ENCODE peak calls at places on chromosomes 11 and 22, in five cellular contexts. D, Q, V, I and E are unnamed samples.

GRCh38 chr11:70471254-70471653 is 72.9 kb downstream of the CTTN start:
- DNase-seq in D (no peak), Q (peak), V (peak), I (peak), E (no peak)

GRCh38 chr22:32801436-32802290 is at the start of gene TIMP3:
- DNase-seq in D (peak), Q (peak), V (peak), I (peak), E (peak)

GRCh38 chr22:38953577-38954413 is 3.6 kb upstream of the APOBEC3A start:
- DNase-seq in D (no peak), Q (no peak), V (no peak), I (peak), E (peak)

GRCh38 chr11:83736689-83737088 is 450.5 kb upstream of the CCDC90B start:
- DNase-seq in D (no peak), Q (no peak), V (no peak), I (no peak), E (no peak)

GRCh38 chr22:26942301-26942927 is 285.0 kb downstream of the MIAT start:
- DNase-seq in D (no peak), Q (no peak), V (no peak), I (no peak), E (no peak)

GRCh38 chr11:6606471-6607189 is 3.1 kb downstream of the ILK start:
- DNase-seq in D (peak), Q (peak), V (peak), I (peak), E (peak)

GRCh38 chr22:20591295-20591645 is 83.9 kb downstream of the MED15 start:
- DNase-seq in D (no peak), Q (no peak), V (no peak), I (no peak), E (no peak)

GRCh38 chr22:29040385-29041275 is 21.0 kb downstream of the C22orf31 start:
- DNase-seq in D (peak), Q (peak), V (peak), I (peak), E (peak)

GRCh38 chr11:10426475-10426874 is 28.6 kb upstream of the AMPD3 start:
- DNase-seq in D (no peak), Q (no peak), V (no peak), I (no peak), E (no peak)

GRCh38 chr22:20131593-20131855 is at the start of gene ZDHHC8:
- DNase-seq in D (no peak), Q (no peak), V (peak), I (peak), E (peak)

GRCh38 chr11:126311464-126312291 is 7.8 kb downstream of the DCPS start:
- DNase-seq in D (no peak), Q (no peak), V (no peak), I (no peak), E (peak)

GRCh38 chr11:88188251-88189030 is 13.2 kb upstream of the RAB38 start:
- DNase-seq in D (no peak), Q (no peak), V (no peak), I (no peak), E (no peak)

GRCh38 chr11:75068993-75069392 is 27.7 kb downstream of the OR2AT4 start:
- DNase-seq in D (no peak), Q (no peak), V (no peak), I (no peak), E (no peak)

GRCh38 chr22:42108848-42109247 is 18.3 kb upstream of the NDUFA6 start:
- DNase-seq in D (no peak), Q (peak), V (no peak), I (no peak), E (no peak)
- TF ChIP-seq CTCF in D (no peak), Q (no peak), V (no peak), I (no peak), E (no peak)

GRCh38 chr11:16767137-16767536 is 28.7 kb downstream of the C11orf58 start:
- DNase-seq in D (no peak), Q (no peak), V (no peak), I (no peak), E (no peak)
- TF ChIP-seq CTCF in D (no peak), Q (no peak), V (no peak), I (no peak), E (no peak)

DNA sequence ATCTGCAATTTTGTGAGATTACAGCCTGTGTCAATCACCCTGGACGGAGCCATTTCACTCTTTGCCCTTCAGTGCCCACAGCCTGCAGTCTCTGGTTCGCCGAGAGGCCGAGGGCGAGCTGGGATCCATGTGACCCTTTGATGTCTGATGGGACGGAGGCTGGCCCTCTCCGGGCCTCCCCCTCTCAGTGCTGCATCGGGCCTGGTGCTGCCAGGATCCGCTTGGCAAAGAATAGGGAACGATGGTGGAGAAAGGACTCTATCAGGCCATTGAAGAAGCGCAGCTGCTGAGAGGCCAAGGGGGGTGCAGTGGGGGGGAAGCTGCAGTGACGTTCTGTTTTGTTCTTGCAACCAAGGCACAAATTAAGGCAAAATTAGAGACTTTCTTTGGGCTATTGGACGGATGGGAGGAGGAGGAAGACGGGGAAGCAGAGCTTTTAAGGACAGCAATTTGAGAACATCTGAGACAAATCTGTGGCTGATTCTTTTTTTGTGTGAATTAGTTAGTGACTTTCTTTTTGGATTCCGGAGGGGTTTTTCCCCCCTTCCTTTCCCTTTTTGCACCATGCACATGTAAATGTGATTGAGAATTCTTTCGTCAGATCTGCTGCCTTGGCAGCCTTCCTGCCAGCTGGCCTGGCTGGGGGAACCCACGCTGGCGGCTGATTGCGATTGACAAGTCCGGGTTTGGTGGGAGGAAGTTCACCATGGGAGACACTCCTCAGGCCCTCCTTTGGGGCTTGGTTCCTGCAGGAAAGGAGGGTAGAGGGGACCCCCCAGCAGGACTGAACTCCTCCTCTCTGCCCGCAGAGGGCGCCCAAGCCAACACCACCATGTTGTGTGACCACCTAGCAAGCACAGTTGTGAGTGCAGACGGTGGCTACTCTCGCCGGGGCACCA is 214.5 kb downstream of the NTM start:
- DNase-seq in D (no peak), Q (peak), V (peak), I (peak), E (no peak)
- TF ChIP-seq CTCF in D (peak), Q (peak), V (peak), I (no peak), E (no peak)

DNA sequence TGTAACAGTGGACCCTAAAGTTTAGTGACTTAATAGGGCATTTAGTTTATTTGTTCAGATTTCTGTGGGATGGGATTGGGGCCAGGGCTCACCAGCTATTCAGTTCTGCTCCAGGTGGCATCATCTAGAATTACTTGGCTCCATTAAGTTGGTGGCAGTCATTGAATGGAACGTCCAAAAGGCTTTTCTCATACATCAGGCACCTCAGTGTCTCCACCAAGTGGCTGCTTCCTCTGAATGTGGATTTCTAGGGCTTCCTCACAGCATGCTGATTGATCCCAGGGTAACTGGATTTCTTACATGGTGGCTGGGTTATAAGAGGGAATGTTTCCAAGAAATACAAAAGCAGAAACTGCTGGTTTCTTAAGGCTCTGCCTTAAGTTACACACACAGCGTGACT is 34.7 kb downstream of the USP47 start:
- DNase-seq in D (no peak), Q (peak), V (no peak), I (peak), E (no peak)
- TF ChIP-seq CTCF in D (no peak), Q (peak), V (peak), I (no peak), E (no peak)

DNA sequence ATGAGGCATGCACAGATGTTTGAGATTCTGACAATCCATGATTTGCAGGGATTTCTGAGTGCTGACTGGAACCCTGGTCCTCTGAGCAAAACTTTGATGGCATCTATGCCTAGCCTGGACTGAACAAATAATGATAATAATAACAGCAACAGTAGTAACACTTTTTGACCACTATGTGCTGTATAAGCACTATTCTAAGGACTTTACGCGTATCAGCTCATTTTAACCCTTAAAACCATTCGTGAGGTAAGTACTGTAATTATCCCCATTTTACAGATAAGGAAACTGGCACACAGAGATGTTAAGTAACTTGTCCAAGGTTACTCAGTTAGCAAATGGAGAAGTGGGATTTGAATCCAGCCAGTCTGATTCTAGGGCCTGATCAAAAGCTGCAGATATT is 168.4 kb downstream of the C11orf91 start:
- DNase-seq in D (no peak), Q (no peak), V (no peak), I (no peak), E (no peak)
- TF ChIP-seq CTCF in D (no peak), Q (no peak), V (no peak), I (no peak), E (no peak)

GRCh38 chr11:58616594-58616993 is 5.9 kb upstream of the CNTF start:
- DNase-seq in D (peak), Q (no peak), V (no peak), I (no peak), E (no peak)

GRCh38 chr11:58621586-58622262 is 741 bp upstream of the CNTF start:
- DNase-seq in D (no peak), Q (no peak), V (no peak), I (no peak), E (no peak)

GRCh38 chr11:58622344-58622743 is at the start of gene CNTF:
- DNase-seq in D (no peak), Q (no peak), V (no peak), I (no peak), E (no peak)

GRCh38 chr11:58615556-58615955 is 6.9 kb upstream of the CNTF start:
- DNase-seq in D (no peak), Q (no peak), V (no peak), I (no peak), E (no peak)

DNA sequence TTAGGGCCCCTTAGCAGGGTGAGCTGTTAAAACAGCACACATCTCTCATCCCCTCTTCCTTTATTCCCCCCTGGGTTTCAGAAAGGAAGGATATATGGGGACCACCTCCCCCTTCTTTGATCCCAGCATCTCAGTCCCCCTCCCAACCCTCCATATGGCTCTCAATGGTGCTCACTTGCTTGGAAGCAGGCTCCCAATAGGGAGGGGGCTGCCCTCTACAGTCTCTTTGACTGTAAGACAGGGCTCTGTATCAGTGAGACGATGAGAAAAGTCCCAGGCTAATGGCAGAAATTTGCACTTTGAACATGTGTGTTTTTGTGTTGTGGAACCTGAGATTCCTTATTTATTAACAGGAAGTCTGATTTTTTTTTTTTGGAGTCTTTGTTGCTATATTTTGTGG is 4.2 kb upstream of the CNTF start:
- DNase-seq in D (no peak), Q (no peak), V (no peak), I (peak), E (no peak)
- TF ChIP-seq CTCF in D (no peak), Q (peak), V (peak), I (peak), E (peak)

DNA sequence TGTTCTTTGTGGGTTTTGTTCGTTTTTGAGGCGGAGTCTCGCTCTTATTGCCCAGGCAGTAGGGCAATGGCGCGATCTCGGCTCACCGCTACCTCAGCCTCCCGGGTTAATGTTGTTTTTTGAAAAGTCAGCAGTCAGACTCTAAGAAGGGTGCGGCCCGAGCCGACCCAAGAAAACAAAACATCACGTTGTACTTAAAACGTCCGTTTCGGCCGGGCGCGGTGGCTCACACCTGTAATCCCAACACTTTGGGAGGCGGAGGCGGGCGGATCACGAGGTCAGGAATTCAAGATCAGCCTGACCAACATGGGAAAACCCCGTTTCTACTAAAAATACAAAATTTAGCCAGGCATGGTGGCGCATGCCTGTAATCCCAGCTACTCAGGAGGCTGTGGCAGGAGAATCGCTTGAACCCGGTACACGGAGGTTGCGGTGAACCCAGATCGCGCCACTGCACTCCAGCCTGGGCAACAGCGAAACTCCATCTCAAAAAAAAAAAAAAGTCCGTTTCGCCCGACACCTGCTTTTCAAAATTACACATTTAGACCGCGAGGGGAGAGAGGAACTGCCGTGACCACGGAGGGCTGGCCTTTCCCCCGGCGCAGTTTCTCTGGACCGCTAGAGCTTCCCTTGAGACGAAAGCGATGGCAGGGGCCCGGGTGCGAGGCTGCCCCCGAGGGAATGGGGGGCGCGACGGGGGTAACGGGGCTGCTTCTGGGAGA is 636 bp downstream of the CD59 start:
- DNase-seq in D (no peak), Q (no peak), V (peak), I (peak), E (peak)
- TF ChIP-seq CTCF in D (no peak), Q (peak), V (no peak), I (no peak), E (peak)

DNA sequence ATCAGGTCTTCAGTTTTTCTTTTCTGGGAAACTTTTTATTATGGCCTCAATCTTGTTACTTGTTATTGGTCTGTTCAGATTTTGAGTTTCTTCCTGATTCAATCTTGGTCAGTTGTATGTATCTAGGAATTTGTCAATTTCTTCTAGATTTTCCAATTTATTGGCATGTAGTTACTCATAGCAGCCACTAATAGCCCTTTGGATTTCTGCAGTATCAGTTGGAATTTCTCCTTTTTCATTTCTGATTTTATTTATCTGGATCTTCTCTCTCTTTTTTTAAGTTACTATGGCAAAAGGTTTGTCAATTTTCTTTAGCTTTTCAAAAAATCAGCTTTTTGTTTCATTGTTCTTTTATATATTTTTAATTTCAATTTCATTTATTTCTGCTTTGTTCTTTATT is 419.6 kb upstream of the KIRREL3 start:
- DNase-seq in D (no peak), Q (no peak), V (no peak), I (no peak), E (no peak)
- TF ChIP-seq CTCF in D (no peak), Q (peak), V (no peak), I (no peak), E (no peak)

GRCh38 chr11:122322369-122322768 is 206.4 kb upstream of the BLID start:
- DNase-seq in D (peak), Q (no peak), V (no peak), I (no peak), E (no peak)
- TF ChIP-seq CTCF in D (no peak), Q (no peak), V (no peak), I (no peak), E (no peak)